ENCODE peak calls at places on chromosome 11, in ten cellular contexts. O is neuronal stem cell; X is RCC 7860; N is naive thymus-derived CD8-positive, alpha-beta T cell; E is GM23248; Y is AML-193; A is body of pancreas; Z is adrenal gland; I is NCI-H774; K is midbrain. P is an unnamed sample.
A peak's percentile ranks its signal among the peaks of the same experiment; 100 is the strongest.

GRCh38 chr11:73453562-73453961 is 77.4 kb downstream of the RELT start:
- DNase-seq in Y (no peak), X (no peak), O (no peak), E (peak; percentile 29), K (no peak), Z (no peak), A (no peak), N (no peak), I (no peak), P (no peak)

GRCh38 chr11:99548264-99548663 is 527.5 kb downstream of the CNTN5 start:
- DNase-seq in O (no peak), I (no peak), Z (no peak), N (no peak), A (no peak), Y (no peak), K (no peak), E (no peak), X (no peak), P (no peak)

GRCh38 chr11:23236846-23237550 is 376.7 kb upstream of the CCDC179 start:
- DNase-seq in K (no peak), Y (no peak), X (no peak), N (no peak), I (no peak), O (no peak), E (peak; percentile 67), Z (no peak), A (no peak), P (no peak)

GRCh38 chr11:2092956-2093412 is 46.2 kb downstream of the IGF2 start:
- DNase-seq in X (peak; percentile 69), K (peak; percentile 32), O (no peak), A (peak; percentile 99), Y (no peak), E (peak; percentile 77), N (peak; percentile 57), I (no peak), Z (no peak), P (no peak)

GRCh38 chr11:128448981-128449713 is 138.2 kb downstream of the ETS1 start:
- DNase-seq in N (no peak), K (no peak), Y (no peak), X (peak; percentile 69), A (no peak), I (no peak), Z (no peak), E (no peak), O (no peak), P (no peak)

GRCh38 chr11:27722945-27723344 is 22.7 kb upstream of the BDNF start:
- DNase-seq in O (no peak), E (peak; percentile 51), A (no peak), Y (no peak), Z (no peak), X (no peak), N (no peak), K (no peak), I (no peak), P (peak; percentile 80)

GRCh38 chr11:1201395-1202153 is 21.3 kb upstream of the MUC5B start:
- DNase-seq in N (no peak), A (no peak), E (no peak), O (no peak), Z (no peak), X (no peak), Y (no peak), I (no peak), K (no peak), P (no peak)

GRCh38 chr11:70415176-70415575 is 16.8 kb downstream of the CTTN start:
- DNase-seq in Y (no peak), A (no peak), I (no peak), E (peak; percentile 96), O (no peak), K (no peak), N (no peak), X (no peak), Z (no peak), P (no peak)

GRCh38 chr11:105000167-105000566 is 22.8 kb downstream of the CASP5 start:
- DNase-seq in A (no peak), N (no peak), K (no peak), O (no peak), Y (no peak), E (peak; percentile 72), Z (no peak), I (no peak), X (peak; percentile 16), P (no peak)

GRCh38 chr11:560305-561147 is at the start of the genes LMNTD2 and RASSF7:
- DNase-seq in O (peak; percentile 91), Z (peak; percentile 94), N (peak; percentile 95), K (peak; percentile 89), A (peak; percentile 95), Y (peak; percentile 81), I (peak; percentile 91), E (peak; percentile 89), X (peak; percentile 74), P (peak; percentile 83)

GRCh38 chr11:9060700-9061111 is 30.7 kb downstream of the SCUBE2 start:
- DNase-seq in A (no peak), Z (no peak), N (no peak), O (peak; percentile 24), E (no peak), K (no peak), X (no peak), Y (peak; percentile 42), I (no peak), P (no peak)

GRCh38 chr11:126561327-126561893 is 205.9 kb downstream of the ST3GAL4 start:
- DNase-seq in O (peak; percentile 86), N (no peak), A (peak; percentile 39), X (no peak), K (peak; percentile 8), Z (peak; percentile 50), E (peak; percentile 66), Y (peak; percentile 16), I (no peak), P (peak; percentile 70)

GRCh38 chr11:106152824-106153223 is 75.4 kb downstream of the AASDHPPT start:
- DNase-seq in K (no peak), Y (no peak), E (peak; percentile 67), X (no peak), Z (no peak), I (no peak), N (no peak), O (no peak), A (no peak), P (no peak)

GRCh38 chr11:118604566-118604965 is 2.8 kb upstream of the PHLDB1 start:
- DNase-seq in K (no peak), N (no peak), A (no peak), O (no peak), I (no peak), Z (no peak), E (no peak), Y (no peak), X (no peak), P (no peak)

GRCh38 chr11:128688031-128688713 is 5.7 kb upstream of the FLI1 start:
- DNase-seq in K (no peak), Y (no peak), O (no peak), Z (no peak), A (no peak), I (no peak), E (no peak), N (no peak), X (no peak), P (no peak)